ENCODE peak calls at places on chromosomes 13 and 19, in nine cellular contexts. G is psoas muscle, Z is cardiac muscle cell, M is endothelial cell of umbilical vein, Y is H9, V is body of pancreas, D is AG10803, I is omental fat pad, K is stomach. R is an unnamed sample.

GRCh38 chr13:70375718-70376117 is 267.5 kb upstream of the KLHL1 start:
- DNase-seq in G (no peak), Z (no peak), M (no peak), Y (no peak), V (no peak), D (no peak), I (no peak), K (no peak), R (no peak)

GRCh38 chr19:15587663-15588062 is 27.4 kb upstream of the CYP4F8 start:
- DNase-seq in G (peak; percentile 32), Z (no peak), M (no peak), Y (no peak), V (no peak), D (no peak), I (no peak), K (peak; percentile 44), R (no peak)

GRCh38 chr19:38361633-38362075 is 12.7 kb upstream of the PSMD8 start:
- DNase-seq in G (peak; percentile 68), Z (peak; percentile 73), M (peak; percentile 65), Y (peak; percentile 98), V (peak; percentile 60), D (peak; percentile 51), I (no peak), K (peak; percentile 77), R (peak; percentile 91)

GRCh38 chr19:48501961-48502719 is 9.5 kb downstream of the LMTK3 start:
- DNase-seq in G (no peak), Z (no peak), M (no peak), Y (peak; percentile 100), V (peak; percentile 92), D (no peak), I (peak; percentile 42), K (peak; percentile 95), R (peak; percentile 96)

GRCh38 chr13:104737713-104738112 is 1671.5 kb upstream of the SLC10A2 start:
- DNase-seq in G (no peak), Z (peak; percentile 51), M (no peak), Y (no peak), V (no peak), D (no peak), I (no peak), K (no peak), R (no peak)

GRCh38 chr19:51417807-51418152 is 338 bp upstream of the SIGLEC10 start:
- DNase-seq in G (no peak), Z (no peak), M (no peak), Y (no peak), V (no peak), D (no peak), I (no peak), K (no peak), R (no peak)

GRCh38 chr13:110379905-110380341 is 72.8 kb downstream of the COL4A2 start:
- DNase-seq in G (no peak), Z (peak; percentile 43), M (no peak), Y (peak; percentile 58), V (no peak), D (peak; percentile 42), I (no peak), K (no peak), R (no peak)

GRCh38 chr13:98264877-98265276 is 87.8 kb upstream of the RNF113B start:
- DNase-seq in G (no peak), Z (no peak), M (no peak), Y (no peak), V (no peak), D (no peak), I (no peak), K (no peak), R (no peak)

GRCh38 chr13:65582160-65582559 is 1648.0 kb downstream of the PCDH9 start:
- DNase-seq in G (no peak), Z (no peak), M (no peak), Y (peak; percentile 30), V (no peak), D (no peak), I (no peak), K (no peak), R (no peak)

GRCh38 chr19:329876-330275 is 14.7 kb downstream of the MIER2 start:
- DNase-seq in G (no peak), Z (no peak), M (no peak), Y (peak; percentile 16), V (no peak), D (no peak), I (no peak), K (no peak), R (no peak)

DNA sequence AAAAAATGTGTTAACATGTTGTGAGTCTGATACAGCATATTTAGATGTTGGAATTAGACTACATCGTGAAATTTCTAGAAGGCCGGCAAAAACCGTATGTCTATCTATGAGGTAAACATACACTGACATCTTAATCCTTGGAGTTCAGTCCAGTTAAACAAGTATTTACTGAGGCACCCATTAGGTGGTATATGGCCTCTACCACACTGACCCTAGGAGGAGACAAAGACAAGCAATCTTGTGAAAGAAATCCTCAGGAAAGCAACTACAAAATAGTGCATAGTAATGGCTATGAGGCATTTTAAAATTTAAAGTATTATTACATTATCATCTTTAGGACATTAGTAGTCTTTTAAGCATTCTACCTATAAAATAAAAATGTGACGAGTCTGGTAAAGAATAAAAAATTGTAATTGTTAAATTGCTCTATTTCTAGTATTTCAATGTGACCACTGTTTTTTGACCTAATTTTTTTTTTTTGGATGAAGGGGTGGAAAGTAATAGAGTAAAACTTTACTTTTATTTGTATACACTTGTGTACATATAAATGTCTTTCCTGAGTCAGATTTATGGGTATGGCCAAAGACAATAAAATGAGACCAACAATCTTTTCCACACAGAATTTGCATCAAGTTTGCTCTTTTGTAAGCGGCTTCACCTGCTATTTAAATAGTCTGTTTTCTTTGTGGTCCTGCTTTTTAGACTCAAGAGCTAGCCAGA is 50.5 kb downstream of the KATNAL1 start:
- DNase-seq in G (no peak), Z (peak; percentile 23), M (no peak), Y (no peak), V (no peak), D (peak; percentile 43), I (no peak), K (no peak), R (no peak)
- TF ChIP-seq CTCF in G (no peak), Z (no peak), M (no peak), Y (no peak), V (no peak), D (peak; percentile 43), I (no peak), K (no peak), R (no peak)

DNA sequence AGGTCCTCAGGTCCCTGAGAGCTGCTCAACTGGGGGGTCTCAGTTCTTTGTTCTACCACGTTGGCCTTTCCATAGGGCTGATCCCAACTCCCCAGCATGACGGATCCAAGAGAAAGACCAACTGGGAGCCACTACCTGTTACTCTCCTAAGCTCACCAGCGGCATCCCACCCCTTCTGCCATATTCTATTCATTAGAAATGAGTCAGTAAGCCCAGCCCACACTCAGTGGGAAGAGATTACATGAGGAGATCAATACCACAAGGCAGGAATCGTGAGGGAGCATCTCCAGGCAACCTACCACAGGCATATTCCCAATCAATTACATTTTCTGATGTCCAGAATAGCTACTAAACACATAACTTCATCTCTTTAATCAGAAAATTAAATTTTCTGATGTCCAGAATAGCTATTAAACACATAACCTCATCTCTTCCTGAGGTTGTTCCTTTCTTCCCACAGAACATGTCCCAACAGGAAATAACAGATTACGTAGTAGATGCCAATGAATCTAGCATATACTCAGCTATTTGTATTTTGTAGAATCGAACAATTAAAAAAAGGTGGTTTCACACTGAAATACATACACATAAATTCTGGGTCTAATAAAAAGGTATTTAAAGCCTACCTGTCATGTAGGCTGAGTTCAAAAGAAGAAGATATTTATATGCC is 708.1 kb upstream of the ARGLU1 start:
- DNase-seq in G (no peak), Z (peak; percentile 46), M (peak; percentile 79), Y (no peak), V (no peak), D (peak; percentile 12), I (no peak), K (no peak), R (no peak)
- TF ChIP-seq CTCF in G (no peak), Z (no peak), M (no peak), Y (no peak), V (no peak), D (no peak), I (no peak), K (no peak), R (no peak)

GRCh38 chr13:96824110-96824509 is 170.2 kb downstream of the OXGR1 start:
- DNase-seq in G (no peak), Z (no peak), M (no peak), Y (no peak), V (no peak), D (no peak), I (no peak), K (no peak), R (no peak)

GRCh38 chr13:96819375-96819774 is 174.9 kb downstream of the OXGR1 start:
- DNase-seq in G (no peak), Z (no peak), M (no peak), Y (no peak), V (no peak), D (no peak), I (no peak), K (no peak), R (no peak)

GRCh38 chr13:96821381-96821780 is 172.9 kb downstream of the OXGR1 start:
- DNase-seq in G (no peak), Z (peak; percentile 4), M (no peak), Y (no peak), V (no peak), D (peak; percentile 20), I (no peak), K (no peak), R (no peak)

GRCh38 chr13:96821971-96822370 is 172.3 kb downstream of the OXGR1 start:
- DNase-seq in G (no peak), Z (no peak), M (no peak), Y (no peak), V (no peak), D (no peak), I (no peak), K (no peak), R (no peak)

GRCh38 chr13:96822900-96823299 is 171.4 kb downstream of the OXGR1 start:
- DNase-seq in G (no peak), Z (peak; percentile 7), M (peak; percentile 9), Y (peak; percentile 65), V (peak; percentile 34), D (no peak), I (no peak), K (peak; percentile 49), R (peak; percentile 22)
- TF ChIP-seq CTCF in G (no peak), Z (peak; percentile 15), M (peak; percentile 38), Y (peak; percentile 73), V (no peak), D (peak; percentile 17), I (no peak), K (no peak), R (peak; percentile 35)

GRCh38 chr19:12794196-12794921 is 3.1 kb downstream of the JUNB start:
- DNase-seq in G (no peak), Z (peak; percentile 60), M (no peak), Y (no peak), V (no peak), D (peak; percentile 42), I (no peak), K (no peak), R (no peak)

GRCh38 chr19:12794936-12795335 is 3.6 kb downstream of the JUNB start:
- DNase-seq in G (peak; percentile 19), Z (peak; percentile 25), M (no peak), Y (no peak), V (no peak), D (no peak), I (no peak), K (no peak), R (no peak)

GRCh38 chr19:12792048-12792852 is 964 bp downstream of the JUNB start:
- DNase-seq in G (peak; percentile 75), Z (peak; percentile 67), M (peak; percentile 43), Y (peak; percentile 84), V (peak; percentile 75), D (peak; percentile 64), I (no peak), K (peak; percentile 77), R (peak; percentile 71)

GRCh38 chr19:12792853-12793289 is 1.6 kb downstream of the JUNB start:
- DNase-seq in G (peak; percentile 14), Z (no peak), M (peak; percentile 28), Y (no peak), V (peak; percentile 44), D (no peak), I (no peak), K (no peak), R (no peak)

GRCh38 chr19:12793290-12794195 is 2.3 kb downstream of the JUNB start:
- DNase-seq in G (peak; percentile 94), Z (peak; percentile 97), M (peak; percentile 97), Y (peak; percentile 94), V (peak; percentile 95), D (peak; percentile 92), I (no peak), K (peak; percentile 95), R (peak; percentile 92)
- TF ChIP-seq CTCF in G (no peak), Z (no peak), M (no peak), Y (no peak), V (no peak), D (peak; percentile 3), I (no peak), K (no peak), R (no peak)